ENCODE peak calls at places on chromosomes 4 and X, in five cellular contexts. One of them, this sample, is unnamed.

GRCh38 chr4:124934921-124935320 is 222.4 kb upstream of the ANKRD50 start:
- DNase-seq in Karpas-422: no peak
- DNase-seq in IMR-90: no peak
- DNase-seq in GM23248: no peak
- DNase-seq in mammary epithelial cell: no peak
- DNase-seq in this sample: no peak

GRCh38 chrX:41491267-41492004 is 44.3 kb downstream of the NYX start:
- DNase-seq in Karpas-422: no peak
- DNase-seq in IMR-90: peak; percentile 96
- DNase-seq in GM23248: peak; percentile 90
- DNase-seq in mammary epithelial cell: peak; percentile 90
- DNase-seq in this sample: no peak

GRCh38 chr4:38099020-38099600 is 138.9 kb downstream of the PTTG2 start:
- DNase-seq in Karpas-422: no peak
- DNase-seq in IMR-90: no peak
- DNase-seq in GM23248: peak; percentile 50
- DNase-seq in mammary epithelial cell: no peak
- DNase-seq in this sample: no peak

GRCh38 chr4:140793291-140793690 is 37.1 kb upstream of the TBC1D9 start:
- DNase-seq in Karpas-422: no peak
- DNase-seq in IMR-90: no peak
- DNase-seq in GM23248: no peak
- DNase-seq in mammary epithelial cell: no peak
- DNase-seq in this sample: no peak

GRCh38 chr4:111798840-111799239 is 346.4 kb upstream of the FAM241A start:
- DNase-seq in Karpas-422: peak; percentile 42
- DNase-seq in IMR-90: no peak
- DNase-seq in GM23248: peak; percentile 3
- DNase-seq in mammary epithelial cell: no peak
- DNase-seq in this sample: no peak

GRCh38 chr4:147334478-147334877 is 146.4 kb upstream of the EDNRA start:
- DNase-seq in Karpas-422: no peak
- DNase-seq in IMR-90: peak; percentile 86
- DNase-seq in GM23248: peak; percentile 20
- DNase-seq in mammary epithelial cell: no peak
- DNase-seq in this sample: no peak

GRCh38 chr4:114384629-114385028 is 214.0 kb upstream of the UGT8 start:
- DNase-seq in Karpas-422: peak; percentile 78
- DNase-seq in IMR-90: peak; percentile 77
- DNase-seq in GM23248: peak; percentile 76
- DNase-seq in mammary epithelial cell: no peak
- DNase-seq in this sample: peak; percentile 29

GRCh38 chrX:47380268-47380667 is 9.9 kb downstream of the ZNF157 start:
- DNase-seq in Karpas-422: no peak
- DNase-seq in IMR-90: no peak
- DNase-seq in GM23248: no peak
- DNase-seq in mammary epithelial cell: peak; percentile 45
- DNase-seq in this sample: no peak

GRCh38 chrX:135535077-135535630 is 14.7 kb downstream of the INTS6L start:
- DNase-seq in Karpas-422: peak; percentile 12
- DNase-seq in IMR-90: no peak
- DNase-seq in GM23248: no peak
- DNase-seq in mammary epithelial cell: peak; percentile 33
- DNase-seq in this sample: no peak

GRCh38 chrX:101062171-101062570 is 10.3 kb upstream of the TRMT2B start:
- DNase-seq in Karpas-422: no peak
- DNase-seq in IMR-90: peak; percentile 21
- DNase-seq in GM23248: peak; percentile 36
- DNase-seq in mammary epithelial cell: no peak
- DNase-seq in this sample: no peak

GRCh38 chrX:30373479-30373878 is 64.3 kb upstream of the NR0B1 start:
- DNase-seq in Karpas-422: no peak
- DNase-seq in IMR-90: no peak
- DNase-seq in GM23248: no peak
- DNase-seq in mammary epithelial cell: no peak
- DNase-seq in this sample: no peak

GRCh38 chr4:39521253-39521908 is 5.9 kb downstream of the UGDH start:
- DNase-seq in Karpas-422: no peak
- DNase-seq in IMR-90: peak; percentile 82
- DNase-seq in GM23248: peak; percentile 88
- DNase-seq in mammary epithelial cell: no peak
- DNase-seq in this sample: peak; percentile 61

GRCh38 chr4:32985256-32985655 is 2265.1 kb downstream of the PCDH7 start:
- DNase-seq in Karpas-422: no peak
- DNase-seq in IMR-90: no peak
- DNase-seq in GM23248: peak; percentile 67
- DNase-seq in mammary epithelial cell: no peak
- DNase-seq in this sample: no peak

GRCh38 chrX:96379951-96380350 is 304.7 kb upstream of the DIAPH2 start:
- DNase-seq in Karpas-422: no peak
- DNase-seq in IMR-90: no peak
- DNase-seq in GM23248: no peak
- DNase-seq in mammary epithelial cell: no peak
- DNase-seq in this sample: no peak

GRCh38 chr4:40211224-40212185 is 14.7 kb downstream of the RHOH start:
- DNase-seq in Karpas-422: no peak
- DNase-seq in IMR-90: peak; percentile 41
- DNase-seq in GM23248: no peak
- DNase-seq in mammary epithelial cell: no peak
- DNase-seq in this sample: no peak

GRCh38 chr4:8537041-8537461 is 43.1 kb upstream of the GPR78 start:
- DNase-seq in Karpas-422: no peak
- DNase-seq in IMR-90: peak; percentile 90
- DNase-seq in GM23248: peak; percentile 96
- DNase-seq in mammary epithelial cell: peak; percentile 97
- DNase-seq in this sample: no peak

GRCh38 chrX:119606508-119607389 is 525 bp upstream of the NKRF start:
- DNase-seq in Karpas-422: peak; percentile 48
- DNase-seq in IMR-90: peak; percentile 49
- DNase-seq in GM23248: peak; percentile 63
- DNase-seq in mammary epithelial cell: no peak
- DNase-seq in this sample: no peak

GRCh38 chr4:76212851-76213414 is 691 bp downstream of the SCARB2 start:
- DNase-seq in Karpas-422: no peak
- DNase-seq in IMR-90: peak; percentile 61
- DNase-seq in GM23248: peak; percentile 61
- DNase-seq in mammary epithelial cell: peak; percentile 51
- DNase-seq in this sample: peak; percentile 46

GRCh38 chr4:20253799-20254409 is 2.2 kb downstream of the SLIT2 start:
- DNase-seq in Karpas-422: no peak
- DNase-seq in IMR-90: peak; percentile 30
- DNase-seq in GM23248: peak; percentile 66
- DNase-seq in mammary epithelial cell: no peak
- DNase-seq in this sample: peak; percentile 67

GRCh38 chr4:139501117-139501516 is 47.2 kb downstream of the RAB33B start:
- DNase-seq in Karpas-422: no peak
- DNase-seq in IMR-90: no peak
- DNase-seq in GM23248: peak; percentile 48
- DNase-seq in mammary epithelial cell: no peak
- DNase-seq in this sample: no peak

GRCh38 chr4:184310881-184311709 is 93.4 kb upstream of the ENPP6 start:
- DNase-seq in Karpas-422: no peak
- DNase-seq in IMR-90: no peak
- DNase-seq in GM23248: no peak
- DNase-seq in mammary epithelial cell: no peak
- DNase-seq in this sample: no peak

GRCh38 chrX:71489540-71489939 is 43.4 kb upstream of the OGT start:
- DNase-seq in Karpas-422: no peak
- DNase-seq in IMR-90: no peak
- DNase-seq in GM23248: peak; percentile 67
- DNase-seq in mammary epithelial cell: no peak
- DNase-seq in this sample: no peak

GRCh38 chrX:79081895-79082512 is 62.5 kb upstream of the GPR174 start:
- DNase-seq in Karpas-422: peak; percentile 80
- DNase-seq in IMR-90: peak; percentile 4
- DNase-seq in GM23248: peak; percentile 28
- DNase-seq in mammary epithelial cell: peak; percentile 30
- DNase-seq in this sample: peak; percentile 33

GRCh38 chrX:4844376-4844775 is 1130.9 kb upstream of the PRKX start:
- DNase-seq in Karpas-422: no peak
- DNase-seq in IMR-90: no peak
- DNase-seq in GM23248: no peak
- DNase-seq in mammary epithelial cell: no peak
- DNase-seq in this sample: no peak

GRCh38 chr4:187238646-187239045 is 515.0 kb upstream of the FAT1 start:
- DNase-seq in Karpas-422: no peak
- DNase-seq in IMR-90: no peak
- DNase-seq in GM23248: no peak
- DNase-seq in mammary epithelial cell: no peak
- DNase-seq in this sample: no peak

GRCh38 chrX:9357500-9358139 is 107.2 kb upstream of the TBL1X start:
- DNase-seq in Karpas-422: no peak
- DNase-seq in IMR-90: no peak
- DNase-seq in GM23248: no peak
- DNase-seq in mammary epithelial cell: no peak
- DNase-seq in this sample: no peak

GRCh38 chr4:74267998-74268606 is 40.2 kb upstream of the EPGN start:
- DNase-seq in Karpas-422: no peak
- DNase-seq in IMR-90: peak; percentile 79
- DNase-seq in GM23248: peak; percentile 87
- DNase-seq in mammary epithelial cell: peak; percentile 83
- DNase-seq in this sample: no peak

GRCh38 chr4:188975271-188975670 is 836.0 kb downstream of the TRIML1 start:
- DNase-seq in Karpas-422: peak; percentile 65
- DNase-seq in IMR-90: no peak
- DNase-seq in GM23248: no peak
- DNase-seq in mammary epithelial cell: no peak
- DNase-seq in this sample: no peak

GRCh38 chrX:54843050-54843449 is 35.5 kb downstream of the MAGED2 start:
- DNase-seq in Karpas-422: no peak
- DNase-seq in IMR-90: no peak
- DNase-seq in GM23248: no peak
- DNase-seq in mammary epithelial cell: no peak
- DNase-seq in this sample: no peak

GRCh38 chr4:78922207-78922606 is 17.0 kb downstream of the PAQR3 start:
- DNase-seq in Karpas-422: no peak
- DNase-seq in IMR-90: peak; percentile 83
- DNase-seq in GM23248: peak; percentile 70
- DNase-seq in mammary epithelial cell: no peak
- DNase-seq in this sample: no peak

GRCh38 chrX:68396953-68397352 is 36.3 kb downstream of the OPHN1 start:
- DNase-seq in Karpas-422: no peak
- DNase-seq in IMR-90: peak; percentile 2
- DNase-seq in GM23248: peak; percentile 16
- DNase-seq in mammary epithelial cell: no peak
- DNase-seq in this sample: peak; percentile 28

GRCh38 chr4:153747406-153747805 is 12.4 kb downstream of the RNF175 start:
- DNase-seq in Karpas-422: no peak
- DNase-seq in IMR-90: no peak
- DNase-seq in GM23248: no peak
- DNase-seq in mammary epithelial cell: no peak
- DNase-seq in this sample: no peak

GRCh38 chrX:53595266-53595810 is 91.2 kb downstream of the HUWE1 start:
- DNase-seq in Karpas-422: no peak
- DNase-seq in IMR-90: no peak
- DNase-seq in GM23248: peak; percentile 8
- DNase-seq in mammary epithelial cell: no peak
- DNase-seq in this sample: no peak

GRCh38 chr4:168614316-168615057 is 117.6 kb downstream of the PALLD start:
- DNase-seq in Karpas-422: no peak
- DNase-seq in IMR-90: peak; percentile 54
- DNase-seq in GM23248: no peak
- DNase-seq in mammary epithelial cell: no peak
- DNase-seq in this sample: no peak

GRCh38 chr4:168610911-168611530 is 114.2 kb downstream of the PALLD start:
- DNase-seq in Karpas-422: no peak
- DNase-seq in IMR-90: peak; percentile 56
- DNase-seq in GM23248: peak; percentile 74
- DNase-seq in mammary epithelial cell: no peak
- DNase-seq in this sample: no peak

GRCh38 chr4:168613869-168614268 is 117.0 kb downstream of the PALLD start:
- DNase-seq in Karpas-422: no peak
- DNase-seq in IMR-90: no peak
- DNase-seq in GM23248: no peak
- DNase-seq in mammary epithelial cell: no peak
- DNase-seq in this sample: no peak

GRCh38 chr4:168615294-168615693 is 118.4 kb downstream of the PALLD start:
- DNase-seq in Karpas-422: no peak
- DNase-seq in IMR-90: peak; percentile 57
- DNase-seq in GM23248: peak; percentile 87
- DNase-seq in mammary epithelial cell: no peak
- DNase-seq in this sample: no peak

DNA sequence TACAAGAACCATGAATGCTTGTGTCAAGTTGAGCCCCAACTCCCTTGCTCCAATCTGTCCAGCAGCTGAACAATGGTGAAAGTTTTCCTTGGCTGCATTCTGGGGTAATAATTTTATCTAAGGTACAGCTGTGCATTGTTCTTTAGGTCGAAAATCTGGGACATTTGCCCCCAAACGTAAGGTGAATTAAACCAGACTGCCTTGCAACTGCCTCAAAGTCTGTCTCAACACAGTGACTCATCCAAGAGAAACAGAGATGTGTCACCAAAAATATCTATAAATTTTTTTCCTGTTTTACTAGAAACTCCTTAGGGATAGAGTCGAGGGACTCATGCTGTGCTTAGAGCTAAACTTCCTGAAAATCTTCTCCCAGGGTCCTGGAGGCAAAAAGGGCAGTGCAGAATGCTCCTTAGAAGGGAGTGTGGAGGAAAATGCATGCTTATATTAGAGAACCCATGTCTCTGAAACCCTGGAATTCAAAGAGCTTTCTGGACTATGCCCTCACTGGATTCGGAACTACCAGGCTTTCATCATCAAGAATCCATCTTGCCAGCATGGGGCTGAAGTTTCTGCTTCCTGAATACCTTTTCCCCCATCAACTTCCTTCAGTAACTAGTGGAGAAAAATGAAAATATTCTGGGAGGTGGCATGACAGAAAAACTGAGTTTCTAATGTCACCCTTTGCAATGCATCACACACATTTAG is 115.7 kb downstream of the PALLD start:
- DNase-seq in Karpas-422: no peak
- DNase-seq in IMR-90: peak; percentile 78
- DNase-seq in GM23248: peak; percentile 85
- DNase-seq in mammary epithelial cell: peak; percentile 78
- DNase-seq in this sample: no peak
- H3K4me2 ChIP-seq in Karpas-422: no peak overlapping the region
- H3K4me2 ChIP-seq in IMR-90: peak overlapping the region; percentile 67
- H3K4me2 ChIP-seq in GM23248: peak overlapping the region; percentile 29
- H3K4me2 ChIP-seq in mammary epithelial cell: peak overlapping the region; percentile 48
- H3K4me2 ChIP-seq in this sample: peak overlapping the region; percentile 67

GRCh38 chrX:120726294-120726693 is 96.4 kb upstream of the C1GALT1C1 start:
- DNase-seq in Karpas-422: peak; percentile 79
- DNase-seq in IMR-90: no peak
- DNase-seq in GM23248: no peak
- DNase-seq in mammary epithelial cell: no peak
- DNase-seq in this sample: no peak
- H3K4me2 ChIP-seq in Karpas-422: peak overlapping the region; percentile 43
- H3K4me2 ChIP-seq in IMR-90: no peak overlapping the region
- H3K4me2 ChIP-seq in GM23248: no peak overlapping the region
- H3K4me2 ChIP-seq in mammary epithelial cell: no peak overlapping the region
- H3K4me2 ChIP-seq in this sample: no peak overlapping the region

GRCh38 chr4:185481390-185481789 is 9.9 kb upstream of the CCDC110 start:
- DNase-seq in Karpas-422: no peak
- DNase-seq in IMR-90: no peak
- DNase-seq in GM23248: no peak
- DNase-seq in mammary epithelial cell: no peak
- DNase-seq in this sample: no peak
- H3K4me2 ChIP-seq in Karpas-422: no peak overlapping the region
- H3K4me2 ChIP-seq in IMR-90: no peak overlapping the region
- H3K4me2 ChIP-seq in GM23248: no peak overlapping the region
- H3K4me2 ChIP-seq in mammary epithelial cell: no peak overlapping the region
- H3K4me2 ChIP-seq in this sample: no peak overlapping the region

GRCh38 chr4:123168812-123169211 is 227.8 kb upstream of the SPRY1 start:
- DNase-seq in Karpas-422: no peak
- DNase-seq in IMR-90: peak; percentile 7
- DNase-seq in GM23248: no peak
- DNase-seq in mammary epithelial cell: no peak
- DNase-seq in this sample: no peak
- H3K4me2 ChIP-seq in Karpas-422: no peak overlapping the region
- H3K4me2 ChIP-seq in IMR-90: peak overlapping the region; percentile 40
- H3K4me2 ChIP-seq in GM23248: no peak overlapping the region
- H3K4me2 ChIP-seq in mammary epithelial cell: no peak overlapping the region
- H3K4me2 ChIP-seq in this sample: no peak overlapping the region